ENCODE peak calls at places on chromosomes 2 and 18, in five cellular contexts. Y is CD8-positive, alpha-beta T cell; S is AG08395; K is stimulated activated CD4-positive, alpha-beta T cell treated with anti-CD3 and anti-CD28 coated beads, Interleukin-1b, Interleukin-23, amount 100 ng/mL, for 24 hours; X is activated CD8-positive, alpha-beta memory T cell treated with anti-CD3 and anti-CD28 coated beads for 24 hours. Z is an unnamed sample.

GRCh38 chr18:6628189-6628588 is 101.3 kb upstream of the ARHGAP28 start:
- DNase-seq in Y (no peak), S (no peak), K (no peak), X (no peak), Z (no peak)

GRCh38 chr2:9288233-9288632 is 81.6 kb downstream of the ASAP2 start:
- DNase-seq in Y (no peak), S (peak; percentile 78), K (no peak), X (no peak), Z (no peak)

GRCh38 chr2:220695397-220696279 is 876.5 kb downstream of the EPHA4 start:
- DNase-seq in Y (no peak), S (no peak), K (no peak), X (no peak), Z (no peak)

GRCh38 chr2:11022064-11022463 is 110.3 kb downstream of the KCNF1 start:
- DNase-seq in Y (no peak), S (no peak), K (no peak), X (no peak), Z (no peak)

GRCh38 chr2:9326975-9327374 is 96.4 kb downstream of the ITGB1BP1 start:
- DNase-seq in Y (no peak), S (peak; percentile 13), K (no peak), X (no peak), Z (no peak)

GRCh38 chr18:35042389-35043066 is 1.3 kb downstream of the MAPRE2 start:
- DNase-seq in Y (peak; percentile 56), S (no peak), K (no peak), X (no peak), Z (peak; percentile 80)

GRCh38 chr18:9712606-9713005 is 4.5 kb downstream of the RAB31 start:
- DNase-seq in Y (no peak), S (peak; percentile 49), K (no peak), X (no peak), Z (no peak)

GRCh38 chr2:54531558-54531957 is 75.4 kb downstream of the SPTBN1 start:
- DNase-seq in Y (no peak), S (no peak), K (no peak), X (no peak), Z (no peak)

GRCh38 chr2:66306488-66306887 is 128.4 kb upstream of the MEIS1 start:
- DNase-seq in Y (no peak), S (no peak), K (no peak), X (no peak), Z (no peak)

GRCh38 chr2:168470880-168471475 is 14.9 kb downstream of the CERS6 start:
- DNase-seq in Y (no peak), S (no peak), K (no peak), X (no peak), Z (no peak)

GRCh38 chr2:203733683-203734082 is 27.2 kb downstream of the CD28 start:
- DNase-seq in Y (no peak), S (no peak), K (no peak), X (no peak), Z (no peak)

GRCh38 chr18:59376351-59376935 is 17.4 kb upstream of the LMAN1 start:
- DNase-seq in Y (no peak), S (no peak), K (no peak), X (no peak), Z (no peak)

GRCh38 chr2:178863856-178864620 is 56.8 kb upstream of the TTN start:
- DNase-seq in Y (no peak), S (peak; percentile 46), K (no peak), X (no peak), Z (no peak)

GRCh38 chr2:230067990-230068657 is 600 bp downstream of the SLC16A14 start:
- DNase-seq in Y (peak; percentile 39), S (peak; percentile 11), K (no peak), X (peak; percentile 84), Z (no peak)

GRCh38 chr18:10232062-10232461 is 222.4 kb upstream of the APCDD1 start:
- DNase-seq in Y (no peak), S (no peak), K (no peak), X (no peak), Z (no peak)

Z was measured in CD4-positive, alpha-beta memory T cell.